ENCODE peak calls at places on chromosomes 12 and 14, in eight cellular contexts. Z is HCT116, S is IMR-90, I is left lung, H is SK-N-SH, G is left ventricle myocardium inferior, L is Peyer's patch, D is GM23338. R is an unnamed sample.

GRCh38 chr14:22829661-22830328 is at the start of gene MRPL52:
- DNase-seq in G (peak; percentile 89), I (peak; percentile 92), H (peak; percentile 93), S (peak; percentile 87), L (peak; percentile 91), D (peak; percentile 92), Z (peak; percentile 82), R (peak; percentile 74)

GRCh38 chr14:81504864-81505263 is 28.8 kb downstream of the SEL1L start:
- DNase-seq in G (no peak), H (no peak), L (no peak), D (no peak), Z (no peak), I (no peak), S (no peak), R (no peak)

GRCh38 chr14:85529803-85530574 is at the start of gene FLRT2:
- DNase-seq in L (peak; percentile 52), Z (no peak), I (peak; percentile 68), S (peak; percentile 44), G (peak; percentile 50), H (no peak), D (peak; percentile 72), R (peak; percentile 69)

GRCh38 chr12:111057726-111058125 is 137.3 kb upstream of the MYL2 start:
- DNase-seq in S (no peak), L (no peak), H (peak; percentile 80), I (no peak), G (no peak), Z (no peak), D (no peak), R (no peak)

GRCh38 chr14:100711117-100711462 is 15.6 kb upstream of the DLK1 start:
- DNase-seq in L (no peak), H (no peak), I (no peak), S (no peak), G (no peak), D (no peak), Z (no peak), R (no peak)

GRCh38 chr14:92755495-92755894 is 7.1 kb upstream of the LGMN start:
- DNase-seq in Z (no peak), H (no peak), I (no peak), S (peak; percentile 11), D (no peak), L (no peak), G (no peak), R (no peak)

GRCh38 chr12:54740882-54741281 is 92.7 kb upstream of the DCD start:
- DNase-seq in H (no peak), G (no peak), Z (no peak), L (no peak), I (no peak), D (no peak), S (no peak), R (no peak)

GRCh38 chr12:57864382-57864781 is 17.9 kb upstream of the CTDSP2 start:
- DNase-seq in G (no peak), D (peak; percentile 66), H (peak; percentile 69), I (no peak), S (no peak), Z (no peak), L (no peak), R (no peak)

GRCh38 chr12:44225128-44225527 is 389.2 kb downstream of the TMEM117 start:
- DNase-seq in I (no peak), D (no peak), S (no peak), G (no peak), Z (no peak), L (no peak), H (no peak), R (no peak)

GRCh38 chr12:30887226-30887625 is 39.3 kb upstream of the TSPAN11 start:
- DNase-seq in Z (no peak), S (no peak), I (no peak), L (no peak), D (no peak), H (no peak), G (no peak), R (no peak)

GRCh38 chr12:65335021-65335714 is 56.7 kb downstream of the MSRB3 start:
- DNase-seq in L (no peak), G (no peak), H (peak; percentile 4), S (peak; percentile 95), I (no peak), D (no peak), Z (peak; percentile 76), R (peak; percentile 56)

GRCh38 chr12:121238604-121239334 is 28.8 kb downstream of the P2RX4 start:
- DNase-seq in I (no peak), S (no peak), Z (no peak), G (no peak), D (peak; percentile 45), L (no peak), H (peak; percentile 54), R (no peak)

GRCh38 chr12:46585854-46586621 is 213.5 kb upstream of the SLC38A2 start:
- DNase-seq in S (peak; percentile 92), I (peak; percentile 73), G (no peak), Z (peak; percentile 16), D (peak; percentile 68), H (no peak), L (peak; percentile 53), R (peak; percentile 51)

GRCh38 chr14:95515080-95515489 is 1.4 kb downstream of the SYNE3 start:
- DNase-seq in D (peak; percentile 61), L (no peak), S (no peak), H (peak; percentile 70), I (no peak), Z (no peak), G (peak; percentile 67), R (no peak)

GRCh38 chr14:90592655-90593054 is 195.8 kb downstream of the CALM1 start:
- DNase-seq in G (no peak), S (no peak), D (no peak), I (no peak), H (no peak), Z (no peak), L (no peak), R (no peak)

GRCh38 chr14:61973981-61974380 is 211.8 kb downstream of the SNAPC1 start:
- DNase-seq in L (no peak), S (peak; percentile 87), H (no peak), Z (no peak), I (no peak), D (no peak), G (no peak), R (peak; percentile 69)

GRCh38 chr12:67968316-67968715 is 20.9 kb upstream of the IFNG-AS1 start:
- DNase-seq in D (no peak), L (no peak), Z (no peak), G (no peak), H (no peak), S (no peak), I (no peak), R (no peak)

GRCh38 chr14:74792249-74793039 is 29.3 kb downstream of the YLPM1 start:
- DNase-seq in Z (no peak), S (peak; percentile 15), L (no peak), H (no peak), D (peak; percentile 72), I (no peak), G (no peak), R (no peak)

GRCh38 chr14:103536693-103537092 is 7.7 kb downstream of the TRMT61A start:
- DNase-seq in I (no peak), D (no peak), L (no peak), Z (no peak), G (no peak), H (no peak), S (no peak), R (no peak)
- H3K27ac ChIP-seq in I (no peak overlapping the region), D (no peak overlapping the region), L (no peak overlapping the region), Z (no peak overlapping the region), G (peak overlapping the region; percentile 84), H (no peak overlapping the region), S (no peak overlapping the region), R (no peak overlapping the region)

GRCh38 chr12:131422744-131423143 is 288.1 kb upstream of the SFSWAP start:
- DNase-seq in D (no peak), L (no peak), I (no peak), H (peak; percentile 39), S (no peak), G (no peak), Z (no peak), R (no peak)
- TF ChIP-seq CTCF in D (no peak), L (no peak), I (no peak), H (no peak), S (no peak), G (no peak), Z (no peak), R (no peak)

DNA sequence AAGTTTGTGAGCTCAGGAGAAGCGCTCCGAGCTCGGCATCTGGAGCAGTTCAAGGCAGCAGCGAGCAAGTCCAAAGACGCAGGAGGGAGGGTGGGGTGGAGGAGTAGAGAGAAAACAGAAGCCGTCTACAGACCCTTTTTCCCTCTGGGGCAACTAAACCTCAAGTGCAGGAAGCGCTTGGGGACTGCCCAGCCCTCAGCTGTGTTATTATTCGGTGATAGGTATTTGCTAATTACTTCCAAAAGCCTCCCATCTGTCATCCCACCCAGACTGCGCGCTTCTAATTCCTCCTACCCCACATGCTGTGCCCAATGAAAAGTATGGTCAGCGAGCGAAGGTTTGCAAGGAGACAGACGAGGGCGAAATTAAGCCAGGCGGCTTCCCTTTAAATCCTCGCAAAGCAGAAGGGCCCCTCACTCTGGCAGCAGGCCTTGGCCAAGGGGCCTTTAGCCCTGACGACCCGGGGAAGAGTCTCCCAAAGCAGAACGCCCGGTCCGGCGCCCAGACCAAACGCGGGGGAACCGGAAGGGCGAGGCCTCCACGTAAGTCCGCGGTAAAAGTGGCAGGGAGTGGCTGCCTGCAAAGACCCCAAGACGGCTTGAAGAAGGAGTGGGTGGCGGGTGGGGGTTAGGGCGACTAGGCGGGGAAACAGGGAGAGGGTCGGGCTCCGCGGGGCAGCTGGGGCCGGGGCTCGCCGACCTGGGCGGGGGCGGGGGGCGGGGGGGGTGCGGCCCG is 502 bp upstream of the CD9 start:
- DNase-seq in I (peak; percentile 70), D (peak; percentile 85), L (peak; percentile 73), G (no peak), Z (no peak), S (no peak), H (no peak), R (peak; percentile 63)
- H3K4me1 ChIP-seq in I (peaks cover 19% of the 10 kb centered on the region), D (peaks cover 62% of the 10 kb centered on the region), L (no peaks in the 10 kb centered on the region), G (peaks cover 66% of the 10 kb centered on the region), Z (peaks cover 36% of the 10 kb centered on the region), S (peaks cover 13% of the 10 kb centered on the region), H (peaks cover 45% of the 10 kb centered on the region), R (peaks cover 33% of the 10 kb centered on the region)

GRCh38 chr14:66708262-66708661 is 200.3 kb downstream of the GPHN start:
- DNase-seq in I (no peak), S (no peak), Z (no peak), D (no peak), L (no peak), H (no peak), G (no peak), R (no peak)

GRCh38 chr14:66709292-66709691 is 201.3 kb downstream of the GPHN start:
- DNase-seq in L (no peak), Z (peak; percentile 21), I (no peak), G (no peak), H (no peak), D (no peak), S (peak; percentile 19), R (peak; percentile 16)
- H3K27ac ChIP-seq in L (no peak overlapping the region), Z (no peak overlapping the region), I (no peak overlapping the region), G (no peak overlapping the region), H (no peak overlapping the region), D (no peak overlapping the region), S (no peak overlapping the region), R (no peak overlapping the region)

GRCh38 chr12:98424726-98425401 is 90.5 kb upstream of the TMPO start:
- DNase-seq in D (peak; percentile 85), H (peak; percentile 70), L (peak; percentile 68), I (peak; percentile 60), G (peak; percentile 51), Z (peak; percentile 57), S (peak; percentile 73), R (peak; percentile 70)
- TF ChIP-seq CTCF in D (peak; percentile 77), H (peak; percentile 80), L (peak; percentile 52), I (peak; percentile 66), G (peak; percentile 75), Z (peak; percentile 64), S (peak; percentile 75), R (peak; percentile 75)

GRCh38 chr12:50928392-50928791 is 24.0 kb upstream of the HIGD1C start:
- DNase-seq in Z (no peak), I (no peak), D (no peak), H (no peak), S (no peak), L (no peak), G (no peak), R (no peak)
- H3K4me1 ChIP-seq in Z (peaks cover 16% of the 10 kb centered on the region), I (peaks cover 17% of the 10 kb centered on the region), D (peaks cover 59% of the 10 kb centered on the region), H (peaks cover 20% of the 10 kb centered on the region), S (peaks cover 12% of the 10 kb centered on the region), L (peaks cover 3% of the 10 kb centered on the region), G (peaks cover 76% of the 10 kb centered on the region), R (peaks cover 17% of the 10 kb centered on the region)

R was measured in foreskin keratinocyte.